ENCODE peak calls at places on chromosome 1, in six cellular contexts. One of them, this sample, is unnamed.

GRCh38 chr1:160884579-160884978 is 401 bp downstream of the ITLN1 start:
- DNase-seq in GM23248: no peak
- DNase-seq in cerebellar nuclear complex: no peak
- DNase-seq in EL: peak; percentile 5
- DNase-seq in activated CD4-positive, alpha-beta T cell treated with anti-CD3 and anti-CD28 coated beads, Interleukin-2, amount 50 U/mL, for 1 hour: no peak
- DNase-seq in hepatic stellate cell: no peak
- DNase-seq in this sample: no peak

GRCh38 chr1:173356211-173356762 is 120.8 kb upstream of the PRDX6 start:
- DNase-seq in GM23248: peak; percentile 55
- DNase-seq in cerebellar nuclear complex: no peak
- DNase-seq in EL: peak; percentile 29
- DNase-seq in activated CD4-positive, alpha-beta T cell treated with anti-CD3 and anti-CD28 coated beads, Interleukin-2, amount 50 U/mL, for 1 hour: no peak
- DNase-seq in hepatic stellate cell: no peak
- DNase-seq in this sample: no peak

GRCh38 chr1:223337174-223337869 is 26.7 kb downstream of the SUSD4 start:
- DNase-seq in GM23248: no peak
- DNase-seq in cerebellar nuclear complex: no peak
- DNase-seq in EL: no peak
- DNase-seq in activated CD4-positive, alpha-beta T cell treated with anti-CD3 and anti-CD28 coated beads, Interleukin-2, amount 50 U/mL, for 1 hour: no peak
- DNase-seq in hepatic stellate cell: no peak
- DNase-seq in this sample: no peak

GRCh38 chr1:39717809-39718208 is 20.9 kb upstream of the PPIE start:
- DNase-seq in GM23248: no peak
- DNase-seq in cerebellar nuclear complex: no peak
- DNase-seq in EL: no peak
- DNase-seq in activated CD4-positive, alpha-beta T cell treated with anti-CD3 and anti-CD28 coated beads, Interleukin-2, amount 50 U/mL, for 1 hour: no peak
- DNase-seq in hepatic stellate cell: no peak
- DNase-seq in this sample: no peak

GRCh38 chr1:19439464-19440171 is 45.7 kb downstream of the CAPZB start:
- DNase-seq in GM23248: peak; percentile 51
- DNase-seq in cerebellar nuclear complex: no peak
- DNase-seq in EL: no peak
- DNase-seq in activated CD4-positive, alpha-beta T cell treated with anti-CD3 and anti-CD28 coated beads, Interleukin-2, amount 50 U/mL, for 1 hour: peak; percentile 52
- DNase-seq in hepatic stellate cell: no peak
- DNase-seq in this sample: no peak

GRCh38 chr1:157193702-157194391 is 55.7 kb upstream of the ETV3 start:
- DNase-seq in GM23248: peak; percentile 70
- DNase-seq in cerebellar nuclear complex: no peak
- DNase-seq in EL: peak; percentile 64
- DNase-seq in activated CD4-positive, alpha-beta T cell treated with anti-CD3 and anti-CD28 coated beads, Interleukin-2, amount 50 U/mL, for 1 hour: peak; percentile 49
- DNase-seq in hepatic stellate cell: peak; percentile 74
- DNase-seq in this sample: peak; percentile 66

GRCh38 chr1:22702671-22703070 is 8.0 kb upstream of the EPHB2 start:
- DNase-seq in GM23248: no peak
- DNase-seq in cerebellar nuclear complex: no peak
- DNase-seq in EL: no peak
- DNase-seq in activated CD4-positive, alpha-beta T cell treated with anti-CD3 and anti-CD28 coated beads, Interleukin-2, amount 50 U/mL, for 1 hour: no peak
- DNase-seq in hepatic stellate cell: no peak
- DNase-seq in this sample: no peak

GRCh38 chr1:179029293-179029692 is 3.6 kb downstream of the FAM20B start:
- DNase-seq in GM23248: no peak
- DNase-seq in cerebellar nuclear complex: no peak
- DNase-seq in EL: no peak
- DNase-seq in activated CD4-positive, alpha-beta T cell treated with anti-CD3 and anti-CD28 coated beads, Interleukin-2, amount 50 U/mL, for 1 hour: no peak
- DNase-seq in hepatic stellate cell: no peak
- DNase-seq in this sample: no peak

This sample was measured in brain microvascular endothelial cell.